ENCODE peak calls at places on chromosomes 11 and 22, in eight cellular contexts. U is pancreas, M is fibroblast of villous mesenchyme, N is GM12865, C is GM23338, K is fibroblast of lung, B is cardiac muscle cell, D is suprapubic skin. O is an unnamed sample.

GRCh38 chr11:1458340-1459218 is 28.0 kb downstream of the MOB2 start:
- DNase-seq in K (peak), U (no peak), C (peak), D (no peak), B (peak), M (peak), N (no peak), O (peak)

GRCh38 chr22:39434243-39434653 is 22.6 kb upstream of the MGAT3 start:
- DNase-seq in C (no peak), N (no peak), M (no peak), D (no peak), B (no peak), K (no peak), U (peak), O (no peak)

GRCh38 chr11:102385053-102385976 is 38.3 kb downstream of the BIRC2 start:
- DNase-seq in M (no peak), D (no peak), U (no peak), C (no peak), N (no peak), K (no peak), B (no peak), O (no peak)

GRCh38 chr11:93577291-93577690 is 34.1 kb upstream of the SMCO4 start:
- DNase-seq in D (no peak), C (no peak), U (no peak), M (peak), N (no peak), K (peak), B (peak), O (peak)

GRCh38 chr11:117300773-117301172 is 9.6 kb downstream of the BACE1-AS start:
- DNase-seq in M (peak), U (no peak), N (no peak), K (no peak), B (peak), C (no peak), D (no peak), O (peak)

GRCh38 chr11:80432051-80432450 is 991.2 kb upstream of the TENM4 start:
- DNase-seq in C (no peak), N (no peak), D (no peak), U (no peak), B (no peak), K (peak), M (no peak), O (no peak)

GRCh38 chr11:59429924-59430516 is 3.8 kb upstream of the OR5A2 start:
- DNase-seq in K (peak), D (no peak), C (peak), N (peak), U (no peak), B (peak), M (peak), O (peak)

GRCh38 chr11:113339909-113340569 is 25.7 kb downstream of the TTC12 start:
- DNase-seq in D (no peak), N (no peak), B (no peak), U (no peak), M (no peak), K (no peak), C (no peak), O (no peak)

GRCh38 chr11:16226245-16226644 is 130.1 kb downstream of the SOX6 start:
- DNase-seq in M (peak), U (peak), N (peak), K (peak), B (peak), C (no peak), D (no peak), O (peak)

GRCh38 chr11:70660889-70661197 is 262.5 kb downstream of the CTTN start:
- DNase-seq in N (no peak), M (no peak), C (no peak), D (no peak), U (no peak), K (no peak), B (no peak), O (no peak)

GRCh38 chr22:45503071-45503815 is 560 bp downstream of the FBLN1 start:
- DNase-seq in U (no peak), M (no peak), B (no peak), N (no peak), C (peak), K (no peak), D (no peak), O (no peak)

GRCh38 chr11:72125956-72126355 is 9.6 kb upstream of the FOLR3 start:
- DNase-seq in M (no peak), U (no peak), K (no peak), N (no peak), D (no peak), B (no peak), C (no peak), O (no peak)

GRCh38 chr11:76839326-76839725 is 21.4 kb upstream of the ACER3 start:
- DNase-seq in M (no peak), C (no peak), N (no peak), D (no peak), U (no peak), K (no peak), B (no peak), O (no peak)

DNA sequence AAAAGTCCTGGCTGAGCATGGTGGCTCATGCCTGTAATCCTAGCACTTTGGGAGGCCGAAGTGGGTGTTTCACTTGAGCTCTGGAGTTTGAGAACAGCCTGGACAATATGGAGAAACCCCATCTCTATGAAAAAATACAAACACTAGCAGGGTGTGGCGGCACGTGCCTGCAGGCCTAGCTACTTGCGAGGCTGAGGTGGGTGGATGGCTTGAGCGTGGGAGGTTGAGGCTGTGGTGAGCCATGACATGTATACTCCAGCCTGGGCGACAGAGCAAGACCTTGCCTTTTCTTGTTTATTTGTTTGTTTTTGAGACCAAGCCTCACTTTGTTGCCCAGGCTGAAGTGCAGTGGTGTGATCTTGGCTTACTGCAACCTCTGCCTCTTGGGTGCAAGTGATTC is 8.1 kb upstream of the CRY2 start:
- DNase-seq in U (no peak), K (no peak), D (no peak), C (no peak), N (no peak), M (no peak), B (no peak), O (no peak)
- H3K4me3 ChIP-seq in U (no peak), K (no peak), D (no peak), C (no peak), N (no peak), M (no peak), B (no peak), O (no peak)

GRCh38 chr11:9992306-9992705 is 301.7 kb downstream of the SBF2 start:
- DNase-seq in C (no peak), K (no peak), U (no peak), N (no peak), D (no peak), M (no peak), B (no peak), O (no peak)
- TF ChIP-seq CTCF in C (no peak), K (no peak), U (no peak), N (no peak), D (no peak), M (no peak), B (no peak), O (no peak)

GRCh38 chr22:22079404-22080148 is 97.0 kb upstream of the TOP3B start:
- DNase-seq in K (no peak), D (no peak), N (no peak), M (no peak), B (no peak), U (no peak), C (no peak), O (no peak)
- H3K4me3 ChIP-seq in K (no peak), D (no peak), N (no peak), M (no peak), B (no peak), U (no peak), C (no peak), O (no peak)

GRCh38 chr11:62123669-62124185 is at the start of gene INCENP:
- DNase-seq in N (peak), D (peak), C (peak), K (peak), U (peak), B (peak), M (peak), O (peak)
- TF ChIP-seq CTCF in N (no peak), D (no peak), C (no peak), K (no peak), U (no peak), B (no peak), M (no peak), O (no peak)

DNA sequence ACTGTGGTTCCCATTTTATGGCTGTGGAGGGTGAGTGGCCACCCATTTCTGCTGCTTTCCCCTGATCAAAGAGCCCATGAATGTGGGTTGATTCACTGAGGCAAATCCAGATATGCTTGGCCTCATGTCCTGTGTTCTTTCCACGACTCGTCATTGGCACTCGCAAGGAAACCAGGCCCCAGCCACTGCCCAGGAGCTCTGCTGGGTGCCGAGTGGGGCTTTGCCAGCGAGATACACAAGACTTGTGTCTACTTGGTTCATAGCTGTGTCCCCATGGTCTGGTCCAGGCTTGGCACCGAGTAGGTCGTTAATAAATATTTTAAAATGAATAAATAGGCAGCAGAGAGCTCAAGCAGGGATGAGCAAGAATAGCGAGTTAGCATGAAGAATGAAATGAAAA is 1291.5 kb downstream of the TBC1D22A start:
- DNase-seq in B (no peak), N (no peak), M (no peak), D (peak), U (no peak), C (no peak), K (no peak), O (no peak)
- H3K4me3 ChIP-seq in B (no peak), N (no peak), M (no peak), D (no peak), U (no peak), C (no peak), K (no peak), O (no peak)

GRCh38 chr11:74487875-74488274 is 5.6 kb downstream of the LIPT2 start:
- DNase-seq in D (no peak), K (no peak), C (peak), B (no peak), M (peak), U (no peak), N (peak), O (no peak)
- TF ChIP-seq CTCF in D (no peak), K (no peak), C (peak), B (peak), M (peak), U (no peak), N (peak), O (peak)